ENCODE peak calls at places on chromosomes 13 and 19, in six cellular contexts. F is B cell, X is cardiac muscle cell, O is tibial artery, Z is endothelial cell, K is adrenal gland. C is an unnamed sample.

GRCh38 chr19:45446295-45446694 is 21.5 kb upstream of the FOSB start:
- DNase-seq in F (no peak), X (peak), O (no peak), Z (no peak), K (no peak), C (no peak)

GRCh38 chr19:45150731-45151725 is 9.8 kb downstream of the NKPD1 start:
- DNase-seq in F (no peak), X (no peak), O (no peak), Z (no peak), K (no peak), C (no peak)

GRCh38 chr13:110233682-110234280 is 73.2 kb downstream of the COL4A1 start:
- DNase-seq in F (no peak), X (no peak), O (no peak), Z (no peak), K (no peak), C (no peak)

GRCh38 chr13:108357228-108357627 is 87.7 kb downstream of the TNFSF13B start:
- DNase-seq in F (no peak), X (no peak), O (no peak), Z (no peak), K (no peak), C (no peak)

GRCh38 chr13:96821381-96821780 is 172.9 kb downstream of the OXGR1 start:
- DNase-seq in F (no peak), X (peak), O (no peak), Z (no peak), K (no peak), C (no peak)

GRCh38 chr19:52188822-52189744 is 769 bp upstream of the PPP2R1A start:
- DNase-seq in F (peak), X (no peak), O (no peak), Z (peak), K (peak), C (peak)

GRCh38 chr13:97974773-97975172 is 21.3 kb downstream of the IPO5 start:
- DNase-seq in F (no peak), X (no peak), O (no peak), Z (no peak), K (no peak), C (no peak)

GRCh38 chr19:49217382-49217781 is 59.8 kb downstream of the TRPM4 start:
- DNase-seq in F (no peak), X (peak), O (no peak), Z (no peak), K (no peak), C (no peak)

GRCh38 chr13:94595006-94595942 is 678 bp downstream of the TGDS start:
- DNase-seq in F (no peak), X (peak), O (no peak), Z (no peak), K (peak), C (no peak)

GRCh38 chr13:109146912-109147624 is 517.7 kb downstream of the MYO16 start:
- DNase-seq in F (no peak), X (peak), O (no peak), Z (no peak), K (no peak), C (no peak)

GRCh38 chr19:50190439-50190891 is 13.0 kb upstream of the MYH14 start:
- DNase-seq in F (no peak), X (no peak), O (no peak), Z (no peak), K (no peak), C (no peak)

GRCh38 chr13:59358014-59358413 is 805.7 kb downstream of the DIAPH3 start:
- DNase-seq in F (no peak), X (no peak), O (no peak), Z (no peak), K (no peak), C (no peak)

GRCh38 chr13:38697628-38698333 is 10.9 kb downstream of the FREM2 start:
- DNase-seq in F (no peak), X (peak), O (no peak), Z (peak), K (no peak), C (no peak)

GRCh38 chr19:21483589-21484170 is 21.7 kb upstream of the ZNF429 start:
- DNase-seq in F (no peak), X (peak), O (peak), Z (peak), K (peak), C (peak)

GRCh38 chr19:19062454-19063182 is 1.2 kb upstream of the SLC25A42 start:
- DNase-seq in F (no peak), X (no peak), O (no peak), Z (no peak), K (no peak), C (no peak)

GRCh38 chr19:324716-325115 is 19.9 kb downstream of the MIER2 start:
- DNase-seq in F (no peak), X (no peak), O (no peak), Z (no peak), K (no peak), C (no peak)

GRCh38 chr13:67238277-67238859 is 8.2 kb upstream of the PCDH9 start:
- DNase-seq in F (no peak), X (peak), O (no peak), Z (no peak), K (no peak), C (no peak)

GRCh38 chr19:30062331-30063183 is 120.5 kb downstream of the URI1 start:
- DNase-seq in F (no peak), X (no peak), O (no peak), Z (no peak), K (no peak), C (no peak)

GRCh38 chr19:42159942-42160341 is 27.7 kb upstream of the POU2F2 start:
- DNase-seq in F (no peak), X (no peak), O (no peak), Z (no peak), K (no peak), C (no peak)

GRCh38 chr13:93624371-93624777 is 397.8 kb downstream of the GPC6 start:
- DNase-seq in F (no peak), X (peak), O (no peak), Z (no peak), K (no peak), C (no peak)

GRCh38 chr19:33254245-33254824 is 28.7 kb upstream of the SLC7A10 start:
- DNase-seq in F (no peak), X (no peak), O (no peak), Z (no peak), K (no peak), C (no peak)

GRCh38 chr19:58328999-58329398 is 2.2 kb downstream of the ZSCAN22 start:
- DNase-seq in F (no peak), X (no peak), O (no peak), Z (peak), K (no peak), C (peak)

GRCh38 chr13:95536629-95537241 is 15.8 kb upstream of the CLDN10 start:
- DNase-seq in F (no peak), X (peak), O (no peak), Z (no peak), K (no peak), C (no peak)

GRCh38 chr13:34567558-34567957 is 374.5 kb upstream of the NBEA start:
- DNase-seq in F (no peak), X (no peak), O (no peak), Z (no peak), K (no peak), C (no peak)

GRCh38 chr19:54606230-54606629 is 12.8 kb downstream of the LILRA1 start:
- DNase-seq in F (no peak), X (no peak), O (no peak), Z (no peak), K (no peak), C (no peak)

GRCh38 chr19:15248648-15249559 is 16.7 kb upstream of the EPHX3 start:
- DNase-seq in F (no peak), X (peak), O (peak), Z (no peak), K (peak), C (no peak)

GRCh38 chr19:10923503-10924076 is 4.8 kb downstream of the YIPF2 start:
- DNase-seq in F (no peak), X (no peak), O (no peak), Z (no peak), K (no peak), C (no peak)

GRCh38 chr19:49506575-49507105 is 5.8 kb upstream of the FCGRT start:
- DNase-seq in F (peak), X (peak), O (no peak), Z (peak), K (peak), C (peak)

GRCh38 chr13:33445476-33445875 is 159.9 kb upstream of the STARD13 start:
- DNase-seq in F (no peak), X (no peak), O (no peak), Z (no peak), K (no peak), C (no peak)

GRCh38 chr19:51712461-51713081 is 11.2 kb downstream of the HAS1 start:
- DNase-seq in F (no peak), X (peak), O (no peak), Z (peak), K (no peak), C (no peak)

GRCh38 chr13:50400930-50401553 is 385.8 kb downstream of the KCNRG start:
- DNase-seq in F (no peak), X (peak), O (no peak), Z (no peak), K (no peak), C (no peak)

GRCh38 chr13:95505976-95506375 is 46.5 kb upstream of the CLDN10 start:
- DNase-seq in F (no peak), X (no peak), O (no peak), Z (no peak), K (no peak), C (no peak)

GRCh38 chr13:60583196-60583908 is 186.3 kb downstream of the TDRD3 start:
- DNase-seq in F (no peak), X (peak), O (no peak), Z (no peak), K (no peak), C (no peak)

GRCh38 chr19:10510301-10510802 is 6.9 kb downstream of the S1PR5 start:
- DNase-seq in F (peak), X (no peak), O (no peak), Z (peak), K (peak), C (peak)

GRCh38 chr13:99477493-99477892 is 23.8 kb upstream of the TM9SF2 start:
- DNase-seq in F (no peak), X (no peak), O (no peak), Z (no peak), K (no peak), C (no peak)

GRCh38 chr19:7007859-7008258 is 13.4 kb downstream of the MBD3L2B start:
- DNase-seq in F (no peak), X (no peak), O (no peak), Z (no peak), K (no peak), C (no peak)

GRCh38 chr19:7006305-7006704 is 14.9 kb downstream of the MBD3L2B start:
- DNase-seq in F (no peak), X (no peak), O (no peak), Z (no peak), K (no peak), C (no peak)

GRCh38 chr19:6999938-7000732 is 21.1 kb downstream of the MBD3L2B start:
- DNase-seq in F (no peak), X (no peak), O (no peak), Z (no peak), K (no peak), C (no peak)

GRCh38 chr19:7000816-7001215 is 20.4 kb downstream of the MBD3L2B start:
- DNase-seq in F (no peak), X (no peak), O (no peak), Z (no peak), K (no peak), C (no peak)

DNA sequence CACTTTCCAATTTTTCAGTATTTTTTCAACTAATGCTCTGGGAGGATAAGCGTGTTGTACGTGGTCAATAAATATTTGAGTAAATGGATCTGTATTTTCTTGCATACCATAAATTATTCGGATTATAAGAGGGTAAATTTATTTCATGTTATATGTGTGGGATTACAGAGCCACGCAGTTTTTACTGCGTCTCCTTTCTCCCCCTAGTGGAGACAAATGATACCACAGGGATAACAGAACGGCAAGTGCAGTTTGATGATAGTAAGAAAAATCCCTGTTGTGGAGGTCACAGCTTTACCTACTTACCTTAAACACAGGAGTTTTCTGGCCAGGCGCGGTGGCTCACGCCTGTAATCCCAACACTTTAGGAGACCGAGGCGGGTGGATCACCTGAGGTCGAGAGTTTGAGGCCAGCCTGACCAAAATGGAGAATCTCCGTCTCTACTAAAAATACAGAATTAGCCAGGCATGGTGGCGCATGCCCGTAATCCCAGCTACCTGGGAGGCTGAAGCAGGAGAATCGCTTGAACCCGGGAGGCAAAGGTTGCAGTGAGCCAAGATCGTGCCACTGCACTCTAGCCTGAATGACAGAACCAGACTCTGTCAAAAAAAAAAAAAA is 16.8 kb downstream of the MBD3L2B start:
- DNase-seq in F (no peak), X (peak), O (no peak), Z (peak), K (no peak), C (no peak)
- TF ChIP-seq CTCF in F (no peak), X (peak), O (no peak), Z (peak), K (no peak), C (peak)

GRCh38 chr13:51894239-51894638 is 32.5 kb downstream of the CCDC70 start:
- DNase-seq in F (no peak), X (no peak), O (no peak), Z (no peak), K (no peak), C (no peak)

GRCh38 chr13:51892657-51893056 is 30.9 kb downstream of the CCDC70 start:
- DNase-seq in F (no peak), X (no peak), O (no peak), Z (no peak), K (no peak), C (no peak)

GRCh38 chr13:51900471-51900870 is 38.7 kb downstream of the CCDC70 start:
- DNase-seq in F (no peak), X (no peak), O (no peak), Z (no peak), K (no peak), C (no peak)

GRCh38 chr13:51895906-51896888 is 34.4 kb downstream of the CCDC70 start:
- DNase-seq in F (no peak), X (peak), O (no peak), Z (peak), K (peak), C (peak)
- TF ChIP-seq CTCF in F (peak), X (peak), O (peak), Z (peak), K (peak), C (peak)

GRCh38 chr13:101121608-101122007 is 294.7 kb downstream of the NALCN start:
- DNase-seq in F (no peak), X (no peak), O (no peak), Z (no peak), K (no peak), C (no peak)

GRCh38 chr13:101111894-101112293 is 304.4 kb downstream of the NALCN start:
- DNase-seq in F (no peak), X (no peak), O (no peak), Z (no peak), K (no peak), C (no peak)

GRCh38 chr13:101116381-101116780 is 299.9 kb downstream of the NALCN start:
- DNase-seq in F (no peak), X (no peak), O (no peak), Z (no peak), K (no peak), C (no peak)

GRCh38 chr13:101116826-101117225 is 299.5 kb downstream of the NALCN start:
- DNase-seq in F (no peak), X (no peak), O (no peak), Z (no peak), K (no peak), C (no peak)

DNA sequence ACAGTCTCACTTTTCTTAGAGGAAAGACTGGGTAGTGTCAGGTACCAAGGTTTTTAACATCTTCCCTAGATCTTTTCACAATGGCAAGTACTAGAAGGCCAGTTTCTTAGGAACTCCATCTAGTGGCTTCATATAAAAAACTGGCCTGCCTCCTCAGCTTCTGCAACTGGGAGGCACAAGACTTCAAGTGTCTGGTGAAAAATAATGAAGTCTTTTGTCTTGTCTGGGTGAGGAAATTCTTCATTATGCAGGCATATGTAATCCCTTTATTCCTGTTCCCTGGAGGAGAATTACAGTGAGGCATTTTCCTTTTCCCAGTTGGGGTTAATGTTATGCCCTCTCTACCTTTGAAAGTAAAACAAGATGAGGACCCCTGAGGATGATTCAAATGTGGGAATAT is 300.5 kb downstream of the NALCN start:
- DNase-seq in F (no peak), X (no peak), O (no peak), Z (no peak), K (no peak), C (no peak)
- TF ChIP-seq CTCF in F (no peak), X (no peak), O (no peak), Z (no peak), K (no peak), C (no peak)

DNA sequence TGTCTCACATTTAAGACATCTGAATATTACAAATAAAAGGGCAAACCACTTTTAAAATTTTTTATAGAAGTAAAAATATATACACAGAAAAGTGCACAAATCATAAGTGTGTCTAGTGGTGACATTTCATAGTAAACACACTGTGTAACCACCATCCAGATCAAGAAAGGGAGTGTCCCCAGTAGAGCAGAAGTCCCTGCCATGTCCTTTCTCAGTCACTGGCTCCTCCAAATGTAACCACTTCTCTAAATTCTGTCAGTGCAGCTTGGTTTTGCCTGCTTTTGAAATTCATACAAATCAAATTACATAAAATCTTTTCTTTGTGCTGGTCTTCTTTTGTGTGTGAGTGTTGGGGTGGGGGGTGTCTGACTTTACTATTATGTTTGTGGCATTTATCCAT is 116.5 kb downstream of the RBM26 start:
- DNase-seq in F (no peak), X (no peak), O (no peak), Z (no peak), K (no peak), C (no peak)
- TF ChIP-seq CTCF in F (no peak), X (no peak), O (no peak), Z (no peak), K (no peak), C (no peak)

C was measured in glutamatergic neuron.